ENCODE peak calls at places on chromosomes 7 and 10, in nine cellular contexts. Q is fibroblast of pulmonary artery; H is H1; O is astrocyte of the spinal cord; C is CD4-positive, alpha-beta T cell; B is HCT116; M is HFFc6; D is PC-3; Z is PC-9. I is an unnamed sample.

GRCh38 chr7:29612596-29612995 is 49.0 kb downstream of the PRR15 start:
- DNase-seq in H (no peak), D (peak; percentile 60), B (no peak), O (peak; percentile 11), M (peak; percentile 60), Q (no peak), Z (no peak), C (no peak), I (no peak)

GRCh38 chr7:92044148-92044547 is 90.1 kb downstream of the CYP51A1 start:
- DNase-seq in Z (no peak), B (no peak), C (no peak), Q (no peak), H (no peak), O (no peak), M (no peak), D (no peak), I (no peak)

GRCh38 chr7:47147213-47147631 is 434.7 kb downstream of the TNS3 start:
- DNase-seq in Z (no peak), Q (peak; percentile 17), H (no peak), M (no peak), B (no peak), O (no peak), C (no peak), D (no peak), I (peak; percentile 48)

GRCh38 chr10:69647101-69647500 is 17.1 kb downstream of the FAM241B start:
- DNase-seq in D (no peak), O (no peak), M (no peak), B (no peak), C (no peak), Q (no peak), H (no peak), Z (no peak), I (no peak)

GRCh38 chr7:96388620-96389383 is 66.9 kb upstream of the SLC25A13 start:
- DNase-seq in D (peak; percentile 68), Z (no peak), C (no peak), M (peak; percentile 83), H (no peak), O (peak; percentile 80), B (no peak), Q (peak; percentile 78), I (no peak)

GRCh38 chr7:39712746-39713145 is 89.4 kb downstream of the RALA start:
- DNase-seq in H (no peak), B (no peak), Q (no peak), O (no peak), M (no peak), Z (no peak), C (no peak), D (no peak), I (no peak)

GRCh38 chr7:19026888-19027287 is 90.5 kb downstream of the TWIST1 start:
- DNase-seq in Z (no peak), C (no peak), D (peak; percentile 23), B (no peak), O (peak; percentile 38), M (peak; percentile 48), Q (peak; percentile 19), H (no peak), I (no peak)

GRCh38 chr7:130090745-130091532 is 20.6 kb downstream of the KLHDC10 start:
- DNase-seq in Q (no peak), H (no peak), D (no peak), O (no peak), C (no peak), Z (no peak), B (no peak), M (no peak), I (no peak)

GRCh38 chr10:98256692-98257091 is 11.3 kb downstream of the LOXL4 start:
- DNase-seq in Z (no peak), M (no peak), B (no peak), Q (no peak), D (no peak), O (no peak), H (no peak), C (no peak), I (no peak)

GRCh38 chr7:135758531-135758932 is 9.9 kb upstream of the FAM180A start:
- DNase-seq in M (no peak), Z (no peak), B (no peak), H (no peak), O (peak; percentile 84), C (no peak), Q (peak; percentile 77), D (no peak), I (no peak)

GRCh38 chr10:63492788-63493403 is 27.1 kb upstream of the JMJD1C start:
- DNase-seq in O (no peak), M (no peak), Q (no peak), C (no peak), H (no peak), B (no peak), Z (no peak), D (no peak), I (no peak)

GRCh38 chr7:3260425-3260762 is 40.7 kb upstream of the SDK1 start:
- DNase-seq in Z (no peak), Q (peak; percentile 81), M (no peak), D (no peak), O (peak; percentile 48), B (no peak), C (no peak), H (no peak), I (no peak)

GRCh38 chr10:102713483-102713813 is 749 bp downstream of the ARL3 start:
- DNase-seq in Q (no peak), M (no peak), B (no peak), Z (no peak), O (no peak), D (no peak), C (no peak), H (no peak), I (no peak)

GRCh38 chr10:102714621-102715455 is at the start of gene SFXN2:
- DNase-seq in H (no peak), Z (no peak), B (no peak), C (peak; percentile 61), Q (no peak), M (no peak), O (no peak), D (peak; percentile 24), I (no peak)

GRCh38 chr10:102715880-102716279 is 1.4 kb downstream of the SFXN2 start:
- DNase-seq in H (no peak), D (no peak), B (no peak), Z (no peak), C (no peak), Q (no peak), O (no peak), M (no peak), I (no peak)

GRCh38 chr10:102712843-102713242 is 1.4 kb downstream of the ARL3 start:
- DNase-seq in D (no peak), C (no peak), O (no peak), M (no peak), B (no peak), Q (no peak), Z (no peak), H (no peak), I (no peak)

DNA sequence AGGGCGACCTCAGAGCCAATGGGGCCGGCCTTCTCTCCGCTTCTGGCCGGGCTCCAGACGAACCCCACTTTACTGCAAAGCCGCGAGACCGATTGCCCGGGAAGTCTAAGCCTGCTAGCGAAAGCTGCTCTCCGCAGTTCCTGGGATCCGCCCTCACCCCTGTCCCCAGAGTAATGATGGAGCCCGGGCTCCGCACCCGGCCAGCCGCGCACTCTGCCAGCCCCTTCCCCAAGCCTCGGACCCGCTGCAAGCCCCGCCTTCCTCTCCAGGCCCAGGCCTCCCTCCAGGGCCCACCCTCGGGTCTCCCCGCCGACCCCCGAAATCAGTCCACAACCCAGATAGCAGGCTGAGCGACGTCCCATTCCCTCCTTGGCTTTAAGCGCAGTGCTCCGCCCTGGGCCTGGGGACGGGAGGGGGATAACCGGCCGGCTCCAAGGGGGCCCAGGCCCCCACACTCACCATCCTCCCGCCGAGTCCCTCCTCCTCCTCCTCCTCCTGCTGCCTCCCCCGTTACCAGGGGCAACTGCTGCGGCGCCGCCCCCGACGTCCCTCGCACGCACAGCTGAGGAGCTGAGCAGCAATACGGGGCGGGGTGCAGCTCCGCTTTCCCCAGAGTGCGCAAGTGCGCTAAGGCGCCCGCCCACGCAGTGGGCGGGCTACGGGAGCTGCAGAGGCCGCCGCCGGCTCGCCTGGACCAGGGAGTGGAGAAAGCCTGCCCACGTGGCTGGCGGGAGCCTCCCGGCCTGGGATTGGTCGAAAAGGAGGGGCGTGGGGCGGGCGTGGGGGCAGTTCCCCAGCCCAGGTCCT is at the start of gene ARL3:
- DNase-seq in M (peak; percentile 98), H (peak; percentile 97), Q (peak; percentile 98), D (peak; percentile 98), B (peak; percentile 98), C (peak; percentile 93), Z (peak; percentile 93), O (peak; percentile 99), I (peak; percentile 100)
- TF ChIP-seq CTCF in M (peak; percentile 78), H (peak; percentile 66), Q (no peak), D (peak; percentile 27), B (peak; percentile 54), C (peak; percentile 46), Z (peak; percentile 41), O (no peak), I (no peak)

GRCh38 chr10:13348216-13349017 is at the start of gene SEPHS1:
- DNase-seq in H (peak; percentile 54), D (peak; percentile 66), B (peak; percentile 52), C (peak; percentile 80), Z (peak; percentile 78), O (peak; percentile 79), Q (peak; percentile 74), M (peak; percentile 25), I (peak; percentile 90)
- TF ChIP-seq CTCF in H (no peak), D (no peak), B (no peak), C (no peak), Z (no peak), O (no peak), Q (no peak), M (peak; percentile 18), I (no peak)

GRCh38 chr10:50063100-50063499 is 4.7 kb upstream of the WASHC2A start:
- DNase-seq in M (no peak), Q (no peak), Z (no peak), C (no peak), H (no peak), B (no peak), O (no peak), D (no peak), I (no peak)
- TF ChIP-seq CTCF in M (peak; percentile 25), Q (peak; percentile 8), Z (no peak), C (no peak), H (no peak), B (no peak), O (peak; percentile 33), D (no peak), I (no peak)

GRCh38 chr7:4849390-4849789 is 12.4 kb downstream of the PAPOLB start:
- DNase-seq in Q (peak; percentile 34), C (no peak), Z (peak; percentile 17), H (no peak), O (peak; percentile 19), B (peak; percentile 12), M (peak; percentile 45), D (peak; percentile 57), I (no peak)
- TF ChIP-seq CTCF in Q (peak; percentile 30), C (peak; percentile 27), Z (peak; percentile 53), H (no peak), O (no peak), B (peak; percentile 30), M (peak; percentile 66), D (peak; percentile 66), I (no peak)

I was measured in left lung.